ENCODE peak calls at places on chromosomes 6 and 20, in four cellular contexts. One of them, this sample, is unnamed.

GRCh38 chr6:110513001-110513400 is 36.6 kb upstream of the SLC22A16 start:
- DNase-seq in EL: no peak
- DNase-seq in hypothalamus: no peak
- DNase-seq in NCI-H2171 treated with DMSO at 0.1 percent for 48 hours: no peak
- DNase-seq in this sample: no peak

GRCh38 chr6:130406935-130407532 is 41.2 kb downstream of the TMEM200A start:
- DNase-seq in NCI-H2171 treated with DMSO at 0.1 percent for 48 hours: no peak
- DNase-seq in hypothalamus: no peak
- DNase-seq in EL: no peak
- DNase-seq in this sample: no peak

GRCh38 chr6:44833248-44833647 is 445.7 kb downstream of the CDC5L start:
- DNase-seq in EL: no peak
- DNase-seq in hypothalamus: no peak
- DNase-seq in NCI-H2171 treated with DMSO at 0.1 percent for 48 hours: no peak
- DNase-seq in this sample: no peak

GRCh38 chr20:38162149-38162548 is 2.9 kb downstream of the TGM2 start:
- DNase-seq in NCI-H2171 treated with DMSO at 0.1 percent for 48 hours: no peak
- DNase-seq in hypothalamus: no peak
- DNase-seq in EL: no peak
- DNase-seq in this sample: no peak

GRCh38 chr6:72616406-72617015 is 5.4 kb upstream of the KCNQ5 start:
- DNase-seq in EL: peak
- DNase-seq in hypothalamus: no peak
- DNase-seq in NCI-H2171 treated with DMSO at 0.1 percent for 48 hours: no peak
- DNase-seq in this sample: no peak

GRCh38 chr6:683742-684440 is 9.0 kb downstream of the EXOC2 start:
- DNase-seq in NCI-H2171 treated with DMSO at 0.1 percent for 48 hours: peak
- DNase-seq in hypothalamus: no peak
- DNase-seq in EL: peak
- DNase-seq in this sample: no peak

GRCh38 chr6:148842631-148843030 is 95.8 kb downstream of the UST start:
- DNase-seq in NCI-H2171 treated with DMSO at 0.1 percent for 48 hours: no peak
- DNase-seq in hypothalamus: no peak
- DNase-seq in EL: no peak
- DNase-seq in this sample: no peak

GRCh38 chr6:55047433-55048044 is 126.8 kb upstream of the HCRTR2 start:
- DNase-seq in NCI-H2171 treated with DMSO at 0.1 percent for 48 hours: no peak
- DNase-seq in EL: no peak
- DNase-seq in hypothalamus: no peak
- DNase-seq in this sample: no peak

GRCh38 chr6:169326067-169326799 is 72.6 kb upstream of the THBS2 start:
- DNase-seq in EL: peak
- DNase-seq in NCI-H2171 treated with DMSO at 0.1 percent for 48 hours: no peak
- DNase-seq in hypothalamus: no peak
- DNase-seq in this sample: peak

GRCh38 chr6:4603291-4603690 is 172.9 kb upstream of the CDYL start:
- DNase-seq in NCI-H2171 treated with DMSO at 0.1 percent for 48 hours: no peak
- DNase-seq in EL: peak
- DNase-seq in hypothalamus: no peak
- DNase-seq in this sample: no peak

GRCh38 chr6:134437376-134437775 is 119.5 kb upstream of the SGK1 start:
- DNase-seq in EL: peak
- DNase-seq in NCI-H2171 treated with DMSO at 0.1 percent for 48 hours: no peak
- DNase-seq in hypothalamus: no peak
- DNase-seq in this sample: no peak

GRCh38 chr6:116291701-116292396 is 12.1 kb upstream of the TSPYL1 start:
- DNase-seq in NCI-H2171 treated with DMSO at 0.1 percent for 48 hours: no peak
- DNase-seq in hypothalamus: no peak
- DNase-seq in EL: no peak
- DNase-seq in this sample: no peak

GRCh38 chr6:101531538-101531937 is 138.0 kb downstream of the GRIK2 start:
- DNase-seq in hypothalamus: no peak
- DNase-seq in NCI-H2171 treated with DMSO at 0.1 percent for 48 hours: no peak
- DNase-seq in EL: no peak
- DNase-seq in this sample: no peak

GRCh38 chr6:228881-229651 is 63.2 kb upstream of the DUSP22 start:
- DNase-seq in EL: no peak
- DNase-seq in hypothalamus: no peak
- DNase-seq in NCI-H2171 treated with DMSO at 0.1 percent for 48 hours: no peak
- DNase-seq in this sample: no peak

GRCh38 chr6:75213112-75213511 is 7.3 kb upstream of the COL12A1 start:
- DNase-seq in NCI-H2171 treated with DMSO at 0.1 percent for 48 hours: no peak
- DNase-seq in EL: no peak
- DNase-seq in hypothalamus: no peak
- DNase-seq in this sample: no peak

GRCh38 chr6:20479075-20479871 is 55.0 kb upstream of the CDKAL1 start:
- DNase-seq in EL: no peak
- DNase-seq in NCI-H2171 treated with DMSO at 0.1 percent for 48 hours: no peak
- DNase-seq in hypothalamus: no peak
- DNase-seq in this sample: no peak

GRCh38 chr6:29752451-29753308 is 29.4 kb downstream of the HLA-F start:
- DNase-seq in hypothalamus: peak
- DNase-seq in EL: peak
- DNase-seq in NCI-H2171 treated with DMSO at 0.1 percent for 48 hours: peak
- DNase-seq in this sample: peak

GRCh38 chr20:38110525-38111178 is 54.4 kb downstream of the TGM2 start:
- DNase-seq in hypothalamus: no peak
- DNase-seq in NCI-H2171 treated with DMSO at 0.1 percent for 48 hours: no peak
- DNase-seq in EL: no peak
- DNase-seq in this sample: no peak

GRCh38 chr6:109531446-109531845 is 48.4 kb upstream of the ZBTB24 start:
- DNase-seq in NCI-H2171 treated with DMSO at 0.1 percent for 48 hours: no peak
- DNase-seq in EL: no peak
- DNase-seq in hypothalamus: no peak
- DNase-seq in this sample: no peak

This sample was measured in substantia nigra.